ENCODE peak calls at places on chromosomes 5 and 9, in eight cellular contexts. E is T-helper 2 cell; A is ELF-1; S is MV-4-11; D is A673; K is activated CD4-positive, alpha-beta T cell treated with anti-CD3 and anti-CD28 coated beads for 1 hour; J is left colon; N is RKO. Q is an unnamed sample.

GRCh38 chr5:10761842-10762165 is 770 bp upstream of the DAP start:
- DNase-seq in E (no peak), A (no peak), S (peak; percentile 53), D (no peak), K (no peak), J (no peak), N (no peak), Q (no peak)

GRCh38 chr9:136363106-136363605 is 388 bp downstream of the DNLZ start:
- DNase-seq in E (peak; percentile 90), A (peak; percentile 91), S (peak; percentile 86), D (peak; percentile 96), K (peak; percentile 90), J (peak; percentile 97), N (peak; percentile 96), Q (peak; percentile 65)

GRCh38 chr5:171837522-171837921 is 51.9 kb downstream of the SMIM23 start:
- DNase-seq in E (no peak), A (no peak), S (no peak), D (no peak), K (no peak), J (no peak), N (no peak), Q (no peak)

GRCh38 chr9:113454914-113455761 is 8.4 kb upstream of the RGS3 start:
- DNase-seq in E (no peak), A (peak; percentile 87), S (no peak), D (peak; percentile 54), K (no peak), J (no peak), N (no peak), Q (no peak)

GRCh38 chr9:129021091-129021490 is 7.0 kb downstream of the SH3GLB2 start:
- DNase-seq in E (no peak), A (no peak), S (no peak), D (no peak), K (no peak), J (peak; percentile 45), N (no peak), Q (no peak)

GRCh38 chr5:61591859-61592258 is 259.8 kb downstream of the ZSWIM6 start:
- DNase-seq in E (no peak), A (no peak), S (no peak), D (no peak), K (no peak), J (no peak), N (no peak), Q (no peak)

GRCh38 chr5:56817306-56817986 is 2.1 kb downstream of the MAP3K1 start:
- DNase-seq in E (no peak), A (no peak), S (no peak), D (no peak), K (no peak), J (no peak), N (no peak), Q (no peak)

GRCh38 chr5:90134892-90135291 is 274.7 kb downstream of the CETN3 start:
- DNase-seq in E (no peak), A (no peak), S (peak; percentile 41), D (no peak), K (no peak), J (no peak), N (no peak), Q (no peak)

GRCh38 chr5:35229076-35230042 is 928 bp downstream of the PRLR start:
- DNase-seq in E (no peak), A (peak; percentile 92), S (peak; percentile 29), D (no peak), K (no peak), J (peak; percentile 61), N (no peak), Q (peak; percentile 7)

GRCh38 chr5:58891072-58891970 is 308.4 kb downstream of the RAB3C start:
- DNase-seq in E (no peak), A (peak; percentile 86), S (peak; percentile 47), D (peak; percentile 77), K (peak; percentile 37), J (no peak), N (peak; percentile 64), Q (peak; percentile 59)

GRCh38 chr9:92048924-92049625 is 66.1 kb downstream of the SPTLC1 start:
- DNase-seq in E (no peak), A (peak; percentile 79), S (no peak), D (peak; percentile 23), K (no peak), J (no peak), N (no peak), Q (no peak)

GRCh38 chr5:150448353-150448752 is 1.2 kb downstream of the RPS14 start:
- DNase-seq in E (no peak), A (no peak), S (no peak), D (no peak), K (no peak), J (no peak), N (peak; percentile 43), Q (no peak)

GRCh38 chr9:136377351-136378170 is 4.1 kb upstream of the CARD9 start:
- DNase-seq in E (no peak), A (no peak), S (peak; percentile 53), D (no peak), K (no peak), J (no peak), N (no peak), Q (no peak)

GRCh38 chr9:132994410-132995120 is 16.1 kb downstream of the GFI1B start:
- DNase-seq in E (no peak), A (peak; percentile 36), S (peak; percentile 84), D (no peak), K (no peak), J (no peak), N (peak; percentile 40), Q (no peak)

GRCh38 chr9:81032030-81032572 is 657.2 kb downstream of the TLE1 start:
- DNase-seq in E (no peak), A (no peak), S (peak; percentile 87), D (no peak), K (no peak), J (no peak), N (peak; percentile 37), Q (no peak)

Q was measured in AML-193.